ENCODE peak calls at places on chromosomes 4 and X, in nine cellular contexts. L, E, T, D, G, R, Y, B and X are unnamed samples.

GRCh38 chrX:115960440-115961084 is 210.0 kb upstream of the AGTR2 start:
- DNase-seq in L (no peak), D (no peak), G (no peak), R (no peak), T (no peak), E (no peak), Y (no peak), B (no peak), X (no peak)

GRCh38 chr4:150178161-150178560 is 99.9 kb downstream of the DCLK2 start:
- DNase-seq in Y (no peak), B (no peak), R (no peak), E (no peak), G (peak), L (no peak), D (no peak), T (no peak), X (no peak)

GRCh38 chrX:13440166-13440565 is 120.3 kb upstream of the ATXN3L start:
- DNase-seq in L (no peak), Y (no peak), D (no peak), B (no peak), G (no peak), E (no peak), R (no peak), T (no peak), X (no peak)

GRCh38 chr4:99352602-99353580 is at the start of gene ADH1C:
- DNase-seq in R (no peak), E (no peak), Y (no peak), G (no peak), T (no peak), D (no peak), L (no peak), B (no peak), X (no peak)

GRCh38 chr4:41538017-41538733 is at the start of gene LIMCH1:
- DNase-seq in R (peak), L (peak), D (no peak), T (no peak), G (peak), Y (no peak), E (no peak), B (no peak), X (no peak)

GRCh38 chrX:121902463-121902862 is 855.1 kb downstream of the GLUD2 start:
- DNase-seq in G (no peak), E (no peak), R (no peak), D (no peak), Y (no peak), B (peak), T (no peak), L (no peak), X (no peak)

GRCh38 chr4:39976945-39977488 is 694 bp downstream of the PDS5A start:
- DNase-seq in R (peak), G (peak), L (peak), B (peak), Y (peak), T (peak), E (peak), D (peak), X (no peak)

GRCh38 chrX:118346258-118347094 is 570 bp downstream of the WDR44 start:
- DNase-seq in L (no peak), G (peak), E (peak), Y (peak), R (peak), T (peak), D (peak), B (no peak), X (no peak)

GRCh38 chr4:16752150-16752549 is 146.3 kb downstream of the LDB2 start:
- DNase-seq in L (no peak), D (no peak), G (peak), R (no peak), Y (no peak), B (no peak), T (no peak), E (no peak), X (no peak)

GRCh38 chr4:127622923-127623754 is 9.6 kb upstream of the INTU start:
- DNase-seq in R (peak), T (peak), B (no peak), L (no peak), E (no peak), D (no peak), Y (no peak), G (peak), X (peak)

GRCh38 chr4:156575430-156576073 is 396.0 kb downstream of the PDGFC start:
- DNase-seq in L (no peak), B (no peak), T (no peak), E (no peak), Y (no peak), D (no peak), R (no peak), G (no peak), X (no peak)

GRCh38 chrX:103919336-103919682 is 43.1 kb upstream of the TMSB15B start:
- DNase-seq in D (no peak), L (peak), R (no peak), T (peak), Y (peak), E (peak), B (no peak), G (peak), X (peak)

GRCh38 chrX:2823795-2824386 is 4.8 kb upstream of the GYG2 start:
- DNase-seq in T (no peak), G (no peak), B (no peak), Y (no peak), E (no peak), R (no peak), L (no peak), D (no peak), X (no peak)

GRCh38 chr4:16573744-16574143 is 324.7 kb downstream of the LDB2 start:
- DNase-seq in L (peak), Y (no peak), G (peak), B (no peak), E (no peak), R (no peak), D (no peak), T (no peak), X (no peak)

GRCh38 chr4:26687728-26688127 is 103.8 kb downstream of the TBC1D19 start:
- DNase-seq in Y (no peak), L (no peak), T (no peak), B (no peak), R (no peak), E (no peak), G (no peak), D (peak), X (no peak)

GRCh38 chr4:125070869-125071268 is 243.9 kb upstream of the FAT4 start:
- DNase-seq in T (peak), B (no peak), Y (no peak), D (peak), R (peak), G (no peak), L (no peak), E (no peak), X (peak)

GRCh38 chrX:118521435-118521834 is 25.8 kb downstream of the DOCK11 start:
- DNase-seq in G (no peak), T (no peak), R (no peak), B (no peak), L (no peak), Y (no peak), E (no peak), D (no peak), X (no peak)

GRCh38 chrX:110051559-110051958 is 48.6 kb downstream of the TMEM164 start:
- DNase-seq in L (no peak), D (no peak), B (no peak), T (no peak), G (no peak), R (no peak), Y (no peak), E (no peak), X (no peak)

GRCh38 chr4:20761382-20761781 is 61.1 kb downstream of the PACRGL start:
- DNase-seq in E (no peak), Y (no peak), D (no peak), B (no peak), T (no peak), G (no peak), R (no peak), L (no peak), X (no peak)

GRCh38 chrX:131789664-131790063 is 233.4 kb upstream of the STK26 start:
- DNase-seq in B (peak), T (no peak), Y (no peak), E (no peak), G (no peak), L (no peak), R (no peak), D (no peak), X (no peak)

GRCh38 chr4:13521047-13521446 is 23.3 kb downstream of the NKX3-2 start:
- DNase-seq in E (no peak), T (no peak), R (no peak), D (no peak), Y (no peak), G (no peak), B (no peak), L (no peak), X (no peak)

GRCh38 chrX:153781428-153782047 is 697 bp downstream of the SRPK3 start:
- DNase-seq in E (no peak), G (no peak), T (no peak), B (no peak), D (no peak), R (no peak), Y (no peak), L (no peak), X (peak)

GRCh38 chrX:46649421-46650260 is 76.1 kb downstream of the CHST7 start:
- DNase-seq in R (no peak), D (no peak), E (no peak), Y (no peak), G (peak), T (peak), B (no peak), L (no peak), X (no peak)

GRCh38 chr4:109183851-109184345 is 118.6 kb downstream of the COL25A1 start:
- DNase-seq in R (no peak), T (no peak), Y (no peak), L (no peak), D (no peak), G (no peak), B (no peak), E (no peak), X (no peak)

GRCh38 chrX:29299689-29300088 is 712.4 kb downstream of the IL1RAPL1 start:
- DNase-seq in B (no peak), L (no peak), G (no peak), Y (no peak), E (no peak), T (no peak), R (no peak), D (no peak), X (no peak)

GRCh38 chrX:132489256-132490085 is 633 bp upstream of the MBNL3 start:
- DNase-seq in L (peak), T (peak), E (peak), Y (peak), B (peak), G (peak), D (peak), R (peak), X (peak)